ENCODE peak calls at places on chromosomes 16 and 17, in eight cellular contexts. U is OCI-LY7, Q is lung, F is PC-9, O is uterus, X is fibroblast of lung, R is sigmoid colon, L is A549. Y is an unnamed sample.

GRCh38 chr16:73506568-73507056 is 458.7 kb upstream of the ZFHX3 start:
- DNase-seq in U (no peak), Q (no peak), F (no peak), O (no peak), X (no peak), R (no peak), L (no peak), Y (no peak)

GRCh38 chr16:2194852-2195315 is 1.5 kb downstream of the CASKIN1 start:
- DNase-seq in U (peak; percentile 68), Q (peak; percentile 55), F (no peak), O (no peak), X (peak; percentile 34), R (no peak), L (peak; percentile 82), Y (peak; percentile 56)

GRCh38 chr16:29777576-29778360 is at the start of gene ZG16:
- DNase-seq in U (no peak), Q (no peak), F (peak; percentile 64), O (no peak), X (no peak), R (no peak), L (no peak), Y (no peak)

GRCh38 chr17:68456529-68457167 is 648 bp downstream of the WIPI1 start:
- DNase-seq in U (no peak), Q (peak; percentile 69), F (peak; percentile 70), O (peak; percentile 77), X (peak; percentile 92), R (peak; percentile 92), L (peak; percentile 84), Y (peak; percentile 62)

GRCh38 chr17:12627776-12628491 is 37.8 kb upstream of the MYOCD start:
- DNase-seq in U (no peak), Q (no peak), F (no peak), O (no peak), X (peak; percentile 90), R (no peak), L (peak; percentile 93), Y (no peak)

GRCh38 chr17:35022536-35023063 is 40.9 kb downstream of the RFFL start:
- DNase-seq in U (no peak), Q (peak; percentile 83), F (peak; percentile 61), O (peak; percentile 64), X (peak; percentile 93), R (peak; percentile 93), L (peak; percentile 82), Y (no peak)

GRCh38 chr17:76493505-76494167 is 7.6 kb downstream of the RHBDF2 start:
- DNase-seq in U (peak; percentile 52), Q (no peak), F (no peak), O (no peak), X (no peak), R (no peak), L (no peak), Y (no peak)

GRCh38 chr16:68019167-68019680 is 3.5 kb upstream of the DPEP2NB start:
- DNase-seq in U (no peak), Q (no peak), F (no peak), O (no peak), X (no peak), R (no peak), L (no peak), Y (no peak)

GRCh38 chr16:20611350-20611902 is 35.3 kb upstream of the ACSM2B start:
- DNase-seq in U (no peak), Q (peak; percentile 70), F (no peak), O (no peak), X (no peak), R (peak; percentile 87), L (no peak), Y (no peak)

GRCh38 chr17:2198917-2199316 is 104.7 kb downstream of the SMG6 start:
- DNase-seq in U (no peak), Q (no peak), F (no peak), O (peak; percentile 25), X (peak; percentile 88), R (no peak), L (no peak), Y (no peak)

GRCh38 chr16:67148221-67148620 is 2.6 kb downstream of the B3GNT9 start:
- DNase-seq in U (no peak), Q (no peak), F (no peak), O (no peak), X (no peak), R (no peak), L (no peak), Y (no peak)

GRCh38 chr17:81417049-81417878 is 22.0 kb downstream of the BAHCC1 start:
- DNase-seq in U (no peak), Q (no peak), F (no peak), O (peak; percentile 65), X (peak; percentile 50), R (no peak), L (no peak), Y (no peak)

GRCh38 chr17:63434951-63435571 is 11.0 kb downstream of the CYB561 start:
- DNase-seq in U (no peak), Q (peak; percentile 89), F (peak; percentile 68), O (peak; percentile 54), X (peak; percentile 53), R (peak; percentile 81), L (peak; percentile 62), Y (peak; percentile 93)

GRCh38 chr17:40598021-40598927 is 33.0 kb upstream of the CCR7 start:
- DNase-seq in U (no peak), Q (no peak), F (no peak), O (no peak), X (no peak), R (no peak), L (no peak), Y (no peak)

GRCh38 chr16:49453983-49454382 is 80.4 kb downstream of the C16orf78 start:
- DNase-seq in U (no peak), Q (no peak), F (no peak), O (peak; percentile 3), X (no peak), R (peak; percentile 11), L (no peak), Y (no peak)

GRCh38 chr16:81522141-81522701 is 77.6 kb downstream of the CMIP start:
- DNase-seq in U (no peak), Q (no peak), F (peak; percentile 65), O (no peak), X (no peak), R (no peak), L (peak; percentile 60), Y (no peak)

GRCh38 chr16:67039260-67040020 is 10.5 kb downstream of the CBFB start:
- DNase-seq in U (no peak), Q (no peak), F (no peak), O (no peak), X (no peak), R (no peak), L (no peak), Y (no peak)

GRCh38 chr17:57553991-57554825 is 190.9 kb downstream of the CCDC182 start:
- DNase-seq in U (peak; percentile 34), Q (no peak), F (peak; percentile 12), O (no peak), X (peak; percentile 54), R (no peak), L (peak; percentile 51), Y (no peak)

GRCh38 chr16:2924901-2925820 is 13.4 kb downstream of the FLYWCH1 start:
- DNase-seq in U (no peak), Q (no peak), F (no peak), O (no peak), X (no peak), R (no peak), L (no peak), Y (no peak)

GRCh38 chr17:40551874-40552768 is 13.2 kb downstream of the CCR7 start:
- DNase-seq in U (no peak), Q (peak; percentile 30), F (no peak), O (peak; percentile 63), X (peak; percentile 98), R (peak; percentile 86), L (peak; percentile 99), Y (peak; percentile 12)

GRCh38 chr17:82195675-82196258 is 16.9 kb downstream of the CCDC57 start:
- DNase-seq in U (no peak), Q (no peak), F (no peak), O (no peak), X (no peak), R (no peak), L (no peak), Y (no peak)

DNA sequence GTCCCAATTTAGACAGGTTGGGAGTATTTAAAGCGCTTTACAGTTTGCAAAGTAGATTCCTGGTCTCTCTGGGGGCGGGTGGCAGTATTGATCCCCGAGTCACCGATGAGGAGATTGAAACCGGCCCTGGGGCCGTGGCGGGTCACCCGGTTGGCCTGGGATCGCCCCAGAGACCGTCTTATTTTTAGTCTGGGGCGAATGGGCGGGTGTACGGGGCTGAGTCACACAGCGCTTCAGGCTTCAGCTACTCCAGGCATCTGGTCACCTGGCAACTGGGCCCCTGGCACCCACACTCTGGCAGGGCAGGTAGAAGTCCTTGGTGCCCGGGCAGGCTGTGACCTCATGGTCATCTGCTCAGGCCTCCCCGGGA is 669 bp downstream of the MIEF2 start:
- DNase-seq in U (peak; percentile 19), Q (peak; percentile 83), F (peak; percentile 93), O (peak; percentile 73), X (peak; percentile 56), R (peak; percentile 87), L (peak; percentile 64), Y (no peak)
- H3K4me3 ChIP-seq in U (peak overlapping the region; percentile 80), Q (peak overlapping the region; percentile 71), F (peak overlapping the region; percentile 84), O (peak overlapping the region; percentile 73), X (peak overlapping the region; percentile 76), R (peak overlapping the region; percentile 92), L (peak overlapping the region; percentile 76), Y (peak overlapping the region; percentile 68)

GRCh38 chr16:89357460-89357859 is 132.9 kb downstream of the ANKRD11 start:
- DNase-seq in U (no peak), Q (no peak), F (no peak), O (no peak), X (no peak), R (no peak), L (no peak), Y (peak; percentile 92)
- TF ChIP-seq CTCF in U (no peak), Q (no peak), F (no peak), O (no peak), X (no peak), R (no peak), L (no peak), Y (peak; percentile 69)

DNA sequence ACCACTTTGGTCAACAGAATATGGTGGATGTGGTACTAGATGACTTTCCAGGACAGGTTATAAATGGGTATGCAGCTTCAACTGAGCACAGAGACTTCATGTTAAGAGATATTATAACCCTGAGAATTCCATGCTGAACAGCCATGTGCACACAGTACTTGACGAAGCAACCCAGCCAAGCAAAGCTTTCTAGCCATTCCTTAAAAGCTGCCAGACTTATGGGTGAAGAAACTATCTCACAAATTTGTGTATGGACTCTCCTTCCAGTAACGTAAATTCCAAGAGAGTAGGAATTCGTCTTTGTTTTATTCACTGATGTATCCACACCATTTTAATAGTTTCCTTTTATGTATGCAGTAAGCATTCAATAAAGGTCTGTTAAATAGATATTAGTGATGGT is 76.1 kb downstream of the KANSL1 start:
- DNase-seq in U (no peak), Q (no peak), F (no peak), O (no peak), X (no peak), R (no peak), L (no peak), Y (no peak)
- H3K4me1 ChIP-seq in U (peaks cover 15% of the 10 kb centered on the region), Q (peaks cover 36% of the 10 kb centered on the region), F (no peaks in the 10 kb centered on the region), O (peaks cover 9% of the 10 kb centered on the region), X (peaks cover 3% of the 10 kb centered on the region), R (peaks cover 87% of the 10 kb centered on the region), L (peaks cover 16% of the 10 kb centered on the region), Y (peaks cover 4% of the 10 kb centered on the region)

DNA sequence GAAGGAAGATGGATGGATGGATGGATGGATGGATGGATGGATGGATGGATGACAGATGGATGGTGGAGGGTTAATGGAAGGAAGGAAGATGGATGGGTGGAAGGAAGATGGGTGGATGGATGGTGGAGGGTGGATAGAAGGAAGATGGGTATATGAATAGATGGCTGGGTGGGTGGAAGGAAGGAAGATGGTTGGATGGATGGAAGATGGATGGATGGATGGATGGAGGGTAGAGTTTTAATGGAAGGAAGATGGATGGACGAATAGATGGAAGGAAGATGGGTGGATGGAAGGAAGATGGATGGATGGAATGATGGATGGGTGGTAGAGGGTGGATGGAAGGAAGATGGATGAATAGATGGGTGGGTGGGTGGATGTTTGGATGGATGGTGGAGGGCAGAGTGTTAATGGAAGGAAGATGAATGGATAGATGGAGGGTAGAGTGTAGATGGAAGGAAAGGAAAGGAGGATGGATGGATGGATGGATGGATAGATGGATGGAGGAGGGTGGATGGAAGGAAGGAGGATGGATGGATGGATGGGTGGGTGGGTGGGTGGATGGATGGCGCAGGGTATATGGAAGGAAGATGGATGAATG is 22.1 kb downstream of the MLYCD start:
- DNase-seq in U (no peak), Q (no peak), F (no peak), O (no peak), X (no peak), R (no peak), L (no peak), Y (no peak)
- H3K4me3 ChIP-seq in U (no peak overlapping the region), Q (no peak overlapping the region), F (no peak overlapping the region), O (no peak overlapping the region), X (no peak overlapping the region), R (no peak overlapping the region), L (no peak overlapping the region), Y (no peak overlapping the region)